ENCODE peak calls at places on chromosome 7, in seven cellular contexts. Y, N, K, M, G, L and E are unnamed samples.

GRCh38 chr7:1922071-1922869 is 252.2 kb downstream of the ELFN1 start:
- DNase-seq in Y (no peak), G (no peak), L (no peak), M (no peak), K (peak), N (no peak), E (no peak)

GRCh38 chr7:6416516-6417145 is 31.1 kb downstream of the DAGLB start:
- DNase-seq in K (no peak), Y (no peak), L (no peak), M (no peak), N (peak), G (peak), E (no peak)

GRCh38 chr7:103967401-103967800 is 22.1 kb downstream of the RELN start:
- DNase-seq in K (no peak), M (no peak), L (no peak), G (no peak), N (no peak), Y (no peak), E (no peak)

GRCh38 chr7:51263631-51264484 is 52.8 kb downstream of the COBL start:
- DNase-seq in K (no peak), Y (no peak), L (no peak), N (no peak), G (no peak), M (no peak), E (no peak)

GRCh38 chr7:7687800-7688199 is 30.6 kb downstream of the RPA3 start:
- DNase-seq in Y (no peak), G (no peak), L (no peak), K (no peak), N (no peak), M (no peak), E (no peak)

GRCh38 chr7:47931788-47932425 is 16.4 kb downstream of the PKD1L1 start:
- DNase-seq in K (no peak), G (peak), Y (no peak), N (peak), M (no peak), L (no peak), E (no peak)

GRCh38 chr7:1566687-1567081 is 3.1 kb downstream of the PSMG3 start:
- DNase-seq in L (no peak), N (no peak), M (no peak), K (no peak), G (no peak), Y (no peak), E (no peak)

GRCh38 chr7:41103331-41103730 is 599.6 kb downstream of the INHBA start:
- DNase-seq in K (no peak), G (peak), M (peak), N (peak), Y (no peak), L (no peak), E (peak)

GRCh38 chr7:153457796-153458195 is 594.4 kb upstream of the DPP6 start:
- DNase-seq in G (no peak), Y (no peak), L (no peak), M (no peak), K (no peak), N (no peak), E (no peak)

GRCh38 chr7:101736077-101736476 is 81.3 kb upstream of the CUX1 start:
- DNase-seq in M (no peak), G (no peak), K (no peak), L (no peak), Y (no peak), N (no peak), E (no peak)

GRCh38 chr7:102393467-102393866 is 2.7 kb upstream of the PRKRIP1 start:
- DNase-seq in K (no peak), M (no peak), Y (no peak), L (no peak), N (peak), G (peak), E (no peak)

GRCh38 chr7:152495867-152496266 is 60.1 kb upstream of the KMT2C start:
- DNase-seq in N (no peak), K (no peak), Y (no peak), L (no peak), M (no peak), G (no peak), E (no peak)

GRCh38 chr7:70640266-70640833 is 491.6 kb upstream of the GALNT17 start:
- DNase-seq in M (no peak), Y (no peak), N (peak), K (no peak), L (no peak), G (no peak), E (no peak)

GRCh38 chr7:101420436-101420835 is 57.8 kb downstream of the COL26A1 start:
- DNase-seq in N (no peak), L (peak), Y (no peak), K (no peak), G (no peak), M (no peak), E (no peak)

GRCh38 chr7:44279286-44279685 is 46.1 kb downstream of the CAMK2B start:
- DNase-seq in N (no peak), K (no peak), L (peak), Y (no peak), G (no peak), M (no peak), E (no peak)

GRCh38 chr7:115689941-115690340 is 340.6 kb downstream of the TFEC start:
- DNase-seq in G (no peak), L (no peak), N (no peak), Y (no peak), M (no peak), K (no peak), E (no peak)

GRCh38 chr7:31991846-31992245 is 78.4 kb downstream of the PDE1C start:
- DNase-seq in M (no peak), G (no peak), N (no peak), L (no peak), Y (no peak), K (no peak), E (no peak)

GRCh38 chr7:1811850-1812692 is 142.0 kb downstream of the ELFN1 start:
- DNase-seq in K (no peak), Y (no peak), M (peak), G (no peak), N (no peak), L (no peak), E (no peak)

GRCh38 chr7:122944682-122945303 is 50.7 kb downstream of the TAS2R16 start:
- DNase-seq in K (no peak), Y (no peak), M (no peak), N (peak), L (no peak), G (no peak), E (no peak)

GRCh38 chr7:19623676-19624075 is 85.2 kb downstream of the POLR1F start:
- DNase-seq in M (no peak), G (no peak), L (no peak), K (no peak), N (peak), Y (no peak), E (no peak)